ENCODE peak calls at places on chromosomes 2 and 18, in five cellular contexts. N, I, E, K and Y are unnamed samples.

GRCh38 chr2:213247566-213247965 is 36.7 kb upstream of the SPAG16 start:
- DNase-seq in K (no peak), N (no peak), E (no peak), I (peak; percentile 44), Y (no peak)

GRCh38 chr2:122660786-122661634 is 905.6 kb downstream of the TSN start:
- DNase-seq in K (no peak), I (no peak), N (no peak), E (no peak), Y (no peak)

GRCh38 chr2:30368258-30368657 is 78.8 kb upstream of the LCLAT1 start:
- DNase-seq in I (peak; percentile 85), E (no peak), N (peak; percentile 86), K (peak; percentile 91), Y (peak; percentile 53)

GRCh38 chr2:62467475-62468321 is 38.3 kb downstream of the TMEM17 start:
- DNase-seq in N (no peak), E (no peak), I (peak; percentile 74), K (no peak), Y (peak; percentile 57)

GRCh38 chr2:119517433-119517832 is 6.8 kb downstream of the SCTR start:
- DNase-seq in I (peak; percentile 74), E (peak; percentile 13), N (peak; percentile 43), K (peak; percentile 12), Y (peak; percentile 86)

GRCh38 chr18:23903971-23904370 is 110.6 kb upstream of the TTC39C start:
- DNase-seq in N (no peak), K (no peak), E (no peak), I (no peak), Y (no peak)

GRCh38 chr2:3343012-3343411 is 34.6 kb downstream of the EIPR1 start:
- DNase-seq in K (no peak), E (peak; percentile 52), N (no peak), I (no peak), Y (no peak)

GRCh38 chr18:292271-292670 is 24.4 kb upstream of the THOC1 start:
- DNase-seq in K (no peak), N (no peak), E (no peak), I (peak; percentile 39), Y (no peak)

GRCh38 chr18:22005191-22005824 is 164.1 kb upstream of the GATA6 start:
- DNase-seq in N (no peak), K (peak; percentile 17), E (no peak), I (no peak), Y (no peak)

GRCh38 chr2:238077292-238077691 is 16.5 kb downstream of the SCLY start:
- DNase-seq in I (no peak), N (peak; percentile 26), E (no peak), K (no peak), Y (no peak)

GRCh38 chr18:23137788-23138216 is 2.5 kb downstream of the CABLES1 start:
- DNase-seq in N (no peak), E (no peak), K (no peak), I (no peak), Y (no peak)

GRCh38 chr2:16023663-16024360 is 83.5 kb downstream of the MYCN start:
- DNase-seq in I (no peak), K (no peak), E (no peak), N (no peak), Y (no peak)

GRCh38 chr2:32453242-32454062 is 96.6 kb downstream of the BIRC6 start:
- DNase-seq in I (peak; percentile 5), E (no peak), K (peak; percentile 6), N (peak; percentile 15), Y (no peak)

GRCh38 chr2:165032559-165032958 is 77.2 kb upstream of the SLC38A11 start:
- DNase-seq in N (no peak), E (no peak), K (no peak), I (no peak), Y (no peak)

GRCh38 chr18:48815182-48815520 is 135.6 kb downstream of the SMAD7 start:
- DNase-seq in I (no peak), K (no peak), N (no peak), E (no peak), Y (no peak)

GRCh38 chr2:231613054-231613654 is 20.5 kb downstream of the TEX44 start:
- DNase-seq in K (no peak), E (no peak), N (no peak), I (peak; percentile 47), Y (no peak)

GRCh38 chr18:48540329-48541025 is 1.6 kb downstream of the CTIF start:
- DNase-seq in E (peak; percentile 58), N (peak; percentile 80), I (peak; percentile 92), K (peak; percentile 39), Y (peak; percentile 83)

GRCh38 chr2:84257871-84258270 is 201.2 kb downstream of the SUCLG1 start:
- DNase-seq in E (no peak), N (no peak), K (no peak), I (no peak), Y (no peak)

GRCh38 chr2:28225472-28225915 is 167.2 kb upstream of the FOSL2 start:
- DNase-seq in N (no peak), K (peak; percentile 47), E (no peak), I (peak; percentile 61), Y (no peak)

GRCh38 chr2:23707096-23707495 is 219.8 kb downstream of the ATAD2B start:
- DNase-seq in E (no peak), I (no peak), N (peak; percentile 60), K (no peak), Y (no peak)

GRCh38 chr18:35816003-35816402 is 156.5 kb upstream of the RMP24 start:
- DNase-seq in N (no peak), I (no peak), K (no peak), E (no peak), Y (no peak)

GRCh38 chr2:116117845-116118244 is 1675.4 kb downstream of the DPP10 start:
- DNase-seq in N (no peak), I (no peak), E (no peak), K (no peak), Y (no peak)

GRCh38 chr2:120910956-120911951 is 175.6 kb downstream of the GLI2 start:
- DNase-seq in I (peak; percentile 87), N (peak; percentile 54), K (no peak), E (no peak), Y (peak; percentile 34)
- H3K4me1 ChIP-seq in I (peaks cover 52% of the 10 kb centered on the region), N (peaks cover 42% of the 10 kb centered on the region), K (peaks cover 57% of the 10 kb centered on the region), E (no peaks in the 10 kb centered on the region), Y (peaks cover 38% of the 10 kb centered on the region)

DNA sequence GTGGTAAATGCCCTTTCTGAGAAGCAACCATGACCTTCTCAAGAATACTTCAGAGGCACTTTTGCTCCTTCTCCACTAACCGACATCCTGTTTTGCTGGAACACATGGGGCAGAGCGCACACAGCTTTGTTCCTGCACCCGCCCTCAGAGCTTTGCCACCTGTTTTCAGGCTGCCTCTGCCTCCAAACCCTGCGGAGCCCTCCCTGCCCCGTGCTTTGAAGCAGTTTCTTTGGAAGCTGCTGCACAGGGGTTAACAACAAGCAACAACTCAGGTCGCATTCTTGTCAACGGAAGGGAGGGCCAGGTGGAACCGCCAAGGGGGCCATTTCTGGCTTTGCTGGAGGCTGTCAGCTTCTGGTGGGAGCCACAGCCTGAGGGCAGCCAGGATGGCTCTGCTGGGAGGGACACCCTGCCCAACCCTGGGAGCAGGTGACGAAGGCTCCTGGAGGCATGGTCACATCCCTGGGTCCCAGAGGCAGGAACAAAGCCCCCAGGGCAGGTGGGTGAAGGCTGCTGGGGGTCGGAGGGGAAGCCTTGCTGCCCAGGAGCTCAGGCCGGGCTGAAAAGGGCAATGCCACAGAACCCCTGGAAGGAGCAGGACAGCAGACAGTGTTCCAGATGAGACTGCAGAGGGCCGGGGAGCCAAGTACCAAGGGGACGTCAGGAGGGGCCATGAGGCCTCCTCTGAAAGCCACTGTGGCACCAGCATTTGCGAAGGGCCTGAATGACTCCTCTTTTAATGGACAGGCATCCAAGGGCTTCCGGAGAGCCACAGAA is 46.8 kb downstream of the MRPS5 start:
- DNase-seq in N (no peak), K (no peak), I (no peak), E (no peak), Y (no peak)
- H3K4me1 ChIP-seq in N (peaks cover 7% of the 10 kb centered on the region), K (peaks cover 5% of the 10 kb centered on the region), I (no peaks in the 10 kb centered on the region), E (no peaks in the 10 kb centered on the region), Y (peaks cover 37% of the 10 kb centered on the region)

GRCh38 chr2:127081826-127082633 is 24.9 kb downstream of the BIN1 start:
- DNase-seq in N (no peak), E (no peak), I (no peak), K (no peak), Y (no peak)
- H3K4me1 ChIP-seq in N (peaks cover 85% of the 10 kb centered on the region), E (peaks cover 32% of the 10 kb centered on the region), I (peaks cover 33% of the 10 kb centered on the region), K (peaks cover 62% of the 10 kb centered on the region), Y (peaks cover 77% of the 10 kb centered on the region)

GRCh38 chr2:134163336-134163735 is 90.5 kb upstream of the MGAT5 start:
- DNase-seq in K (no peak), E (no peak), N (no peak), I (no peak), Y (no peak)
- H3K4me1 ChIP-seq in K (peaks cover 7% of the 10 kb centered on the region), E (no peaks in the 10 kb centered on the region), N (peaks cover 4% of the 10 kb centered on the region), I (peaks cover 4% of the 10 kb centered on the region), Y (peaks cover 17% of the 10 kb centered on the region)

GRCh38 chr2:9232166-9232479 is 25.5 kb downstream of the ASAP2 start:
- DNase-seq in K (no peak), N (no peak), E (no peak), I (no peak), Y (no peak)

GRCh38 chr2:9232886-9233285 is 26.3 kb downstream of the ASAP2 start:
- DNase-seq in N (peak; percentile 64), K (peak; percentile 92), I (no peak), E (no peak), Y (no peak)

GRCh38 chr2:9230051-9230802 is 23.6 kb downstream of the ASAP2 start:
- DNase-seq in E (no peak), N (peak; percentile 90), K (no peak), I (peak; percentile 61), Y (no peak)

GRCh38 chr2:9230881-9231280 is 24.3 kb downstream of the ASAP2 start:
- DNase-seq in N (no peak), E (no peak), I (peak; percentile 38), K (no peak), Y (no peak)

DNA sequence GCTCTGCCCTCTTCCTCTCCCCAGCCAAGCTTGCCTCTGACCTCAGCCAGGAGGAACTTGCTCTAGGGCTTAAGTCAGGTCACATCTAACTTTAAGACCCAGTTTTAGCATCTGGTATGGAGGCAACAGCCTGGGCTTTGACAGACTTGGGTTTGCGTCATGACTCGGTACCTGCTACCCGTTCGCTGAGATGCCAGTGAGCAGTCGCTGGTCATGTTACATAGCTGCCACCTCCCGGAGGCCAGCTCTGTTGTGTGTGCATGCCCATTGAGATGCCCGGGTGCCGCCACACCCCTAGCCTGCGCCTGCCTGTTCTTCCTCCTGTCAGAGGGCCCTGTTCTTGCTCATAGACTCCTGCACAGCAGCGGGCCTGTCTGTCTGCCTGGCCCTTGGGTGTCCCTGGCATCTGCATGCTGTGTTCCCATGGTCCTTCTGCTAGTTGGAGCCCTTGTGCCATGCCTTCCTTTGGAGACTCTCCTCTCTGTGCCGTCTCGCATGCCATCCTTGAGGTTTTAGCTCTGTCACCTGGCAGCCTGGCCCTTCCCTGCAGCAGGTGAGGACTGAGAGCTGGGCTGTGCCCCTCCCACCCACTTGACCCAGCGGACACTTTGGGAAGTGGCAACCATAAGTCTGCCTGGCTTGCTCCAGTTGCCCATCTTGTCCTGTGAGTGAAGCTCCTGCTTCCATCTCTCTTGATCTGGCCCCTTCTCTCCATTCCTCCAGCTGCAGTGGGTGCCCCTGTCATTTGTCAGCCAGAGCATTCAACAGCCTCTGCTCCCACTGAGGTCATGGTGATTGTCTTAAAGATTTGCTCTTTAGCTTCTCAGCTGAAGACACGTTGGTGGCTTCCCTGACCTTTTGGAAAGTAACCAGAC is 24.9 kb downstream of the ASAP2 start:
- DNase-seq in I (no peak), N (no peak), E (no peak), K (no peak), Y (peak; percentile 60)
- H3K4me1 ChIP-seq in I (peaks cover 91% of the 10 kb centered on the region), N (peaks cover 49% of the 10 kb centered on the region), E (no peaks in the 10 kb centered on the region), K (peaks cover 92% of the 10 kb centered on the region), Y (peaks cover 93% of the 10 kb centered on the region)